ENCODE peak calls at places on chromosomes 1 and 21, in six cellular contexts. O is mesothelial cell of epicardium, M is Peyer's patch, W is GM12864, V is testis, C is MCF 10A. P is an unnamed sample.

GRCh38 chr21:27678511-27678910 is 711.6 kb upstream of the ADAMTS5 start:
- DNase-seq in O (no peak), M (no peak), W (no peak), V (no peak), C (no peak), P (no peak)

GRCh38 chr1:211625040-211625439 is 46.1 kb upstream of the SLC30A1 start:
- DNase-seq in O (no peak), M (peak; percentile 37), W (no peak), V (no peak), C (peak; percentile 86), P (peak; percentile 70)

GRCh38 chr1:162029205-162029604 is 5.5 kb upstream of the OLFML2B start:
- DNase-seq in O (peak; percentile 52), M (no peak), W (no peak), V (no peak), C (no peak), P (no peak)

GRCh38 chr1:210233495-210234253 is 1.1 kb downstream of the SERTAD4 start:
- DNase-seq in O (peak; percentile 70), M (no peak), W (no peak), V (no peak), C (peak; percentile 89), P (no peak)

GRCh38 chr1:54334996-54335395 is 71.2 kb downstream of the SSBP3 start:
- DNase-seq in O (no peak), M (no peak), W (no peak), V (no peak), C (no peak), P (no peak)

GRCh38 chr1:66676616-66677298 is 75.5 kb upstream of the DYNLT5 start:
- DNase-seq in O (no peak), M (no peak), W (no peak), V (no peak), C (peak; percentile 50), P (no peak)

GRCh38 chr1:157073944-157074685 is 25.5 kb downstream of the ETV3L start:
- DNase-seq in O (peak; percentile 56), M (no peak), W (no peak), V (peak; percentile 88), C (peak; percentile 81), P (peak; percentile 60)

GRCh38 chr1:147579532-147580199 is 38.4 kb downstream of the BCL9 start:
- DNase-seq in O (no peak), M (no peak), W (no peak), V (no peak), C (no peak), P (no peak)

GRCh38 chr1:8216005-8216404 is 101.9 kb upstream of the SLC45A1 start:
- DNase-seq in O (no peak), M (no peak), W (no peak), V (no peak), C (no peak), P (no peak)

GRCh38 chr1:8219530-8219929 is 98.4 kb upstream of the SLC45A1 start:
- DNase-seq in O (no peak), M (no peak), W (no peak), V (no peak), C (peak; percentile 30), P (no peak)

GRCh38 chr1:8217809-8218208 is 100.1 kb upstream of the SLC45A1 start:
- DNase-seq in O (no peak), M (no peak), W (no peak), V (no peak), C (no peak), P (no peak)

GRCh38 chr1:8217011-8217711 is 100.8 kb upstream of the SLC45A1 start:
- DNase-seq in O (no peak), M (no peak), W (no peak), V (peak; percentile 40), C (no peak), P (no peak)

GRCh38 chr1:8218351-8219092 is 99.4 kb upstream of the SLC45A1 start:
- DNase-seq in O (no peak), M (no peak), W (no peak), V (no peak), C (peak; percentile 83), P (peak; percentile 78)
- TF ChIP-seq CTCF in O (no peak), M (no peak), W (no peak), V (no peak), C (no peak), P (no peak)

DNA sequence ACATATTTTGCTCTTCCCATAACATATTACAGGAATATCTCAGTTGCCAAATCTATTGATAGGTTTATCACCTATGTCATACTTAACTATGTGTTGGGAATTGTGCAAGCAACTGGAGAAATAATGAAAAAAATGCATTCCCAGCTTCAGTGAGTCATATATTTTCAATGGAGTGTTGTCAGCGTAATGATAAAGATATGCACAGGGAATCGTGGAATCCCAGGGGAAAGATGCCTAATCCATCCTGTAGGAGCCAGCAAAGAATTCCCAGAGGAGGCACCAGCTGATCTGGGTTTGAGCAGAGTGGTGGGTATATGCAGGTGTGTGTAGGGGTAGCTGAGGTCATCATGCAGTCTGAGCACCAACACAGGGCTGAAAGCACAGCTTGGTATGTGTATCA is 213.3 kb upstream of the DAB1 start:
- DNase-seq in O (no peak), M (no peak), W (no peak), V (no peak), C (peak; percentile 18), P (no peak)
- TF ChIP-seq CTCF in O (no peak), M (no peak), W (no peak), V (no peak), C (no peak), P (no peak)

DNA sequence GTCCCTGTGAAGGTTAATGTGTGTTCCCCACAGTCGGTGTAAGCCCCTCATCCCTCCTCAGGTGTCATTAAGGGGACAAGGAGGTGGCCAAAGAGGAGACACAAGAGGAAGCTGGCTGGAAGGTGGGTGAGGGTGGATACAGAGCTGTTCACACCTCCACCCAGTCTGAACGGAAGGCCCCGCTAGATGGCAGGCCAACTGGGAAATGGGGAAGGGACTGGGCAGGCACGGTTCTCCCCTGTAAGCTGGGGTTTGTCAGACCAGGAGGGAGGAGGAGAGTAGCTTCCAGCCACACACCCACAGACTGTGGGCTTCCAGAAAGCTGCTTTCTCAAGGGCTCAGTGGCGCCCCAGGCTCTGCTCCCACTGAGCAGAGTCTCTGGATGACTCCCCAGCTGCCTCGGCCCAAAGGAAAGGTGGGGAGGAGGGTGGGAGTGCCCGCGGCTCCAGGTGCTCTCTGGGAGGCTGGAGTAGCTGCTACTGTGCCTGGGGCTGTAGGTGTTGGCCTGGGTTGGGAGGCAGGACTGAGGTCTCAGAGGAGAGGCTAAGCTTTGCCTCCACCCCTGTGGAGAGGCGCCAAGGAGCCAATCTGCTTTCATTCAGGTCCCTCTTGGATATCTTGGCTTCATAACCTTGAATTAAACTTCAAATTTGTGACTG is 41.2 kb downstream of the PCP4 start:
- DNase-seq in O (no peak), M (no peak), W (no peak), V (no peak), C (no peak), P (no peak)
- TF ChIP-seq CTCF in O (no peak), M (no peak), W (no peak), V (no peak), C (no peak), P (no peak)

DNA sequence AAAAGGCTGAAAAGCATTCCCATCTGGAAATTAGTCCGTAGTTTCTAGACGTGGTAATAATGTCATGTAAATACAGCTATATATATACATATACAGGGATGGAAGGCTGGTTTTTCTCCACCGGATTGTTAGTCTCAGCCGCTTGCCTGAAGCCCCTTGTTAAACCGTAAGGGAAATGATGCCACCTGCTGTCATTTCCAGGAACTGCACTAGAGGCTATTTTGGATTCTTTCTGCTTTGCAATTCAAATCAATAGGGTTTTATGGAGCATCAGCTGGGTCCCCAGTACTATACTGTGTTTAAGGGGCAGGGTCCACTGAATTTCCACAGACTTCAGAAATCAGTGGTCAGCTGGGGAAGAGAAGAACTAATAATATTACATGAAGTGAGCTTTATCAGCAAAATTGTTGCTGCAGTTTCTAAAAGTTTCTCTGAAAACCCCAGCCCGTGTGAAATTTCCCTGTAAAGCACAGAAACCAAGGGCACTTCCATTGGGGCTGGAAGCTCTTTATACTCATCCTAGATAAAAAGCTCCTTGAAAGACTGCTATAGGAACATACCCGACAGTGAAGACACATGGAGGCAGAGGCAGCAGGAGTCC is 33.8 kb upstream of the MPZL1 start:
- DNase-seq in O (peak; percentile 86), M (peak; percentile 82), W (peak; percentile 77), V (peak; percentile 93), C (peak; percentile 93), P (no peak)
- TF ChIP-seq CTCF in O (peak; percentile 90), M (peak; percentile 93), W (peak; percentile 82), V (peak; percentile 96), C (peak; percentile 97), P (peak; percentile 87)

P was measured in CD14-positive monocyte.